ENCODE peak calls at places on chromosomes 13 and 19, in ten cellular contexts. H is Karpas-422; K is ascending aorta; T is brain microvascular endothelial cell; W is AG04450; P is effector memory CD4-positive, alpha-beta T cell; U is mesendoderm; M is coronary artery; D is heart left ventricle; L is CD8-positive, alpha-beta memory T cell. R is an unnamed sample.

GRCh38 chr19:32626969-32627368 is 46.0 kb downstream of the PDCD5 start:
- DNase-seq in H (no peak), K (no peak), T (no peak), W (no peak), P (no peak), U (no peak), M (no peak), D (no peak), L (no peak), R (no peak)

GRCh38 chr13:113804017-113804702 is 45.1 kb downstream of the TMEM255B start:
- DNase-seq in H (no peak), K (no peak), T (no peak), W (no peak), P (no peak), U (no peak), M (no peak), D (no peak), L (no peak), R (no peak)

GRCh38 chr19:54653181-54653809 is 9.5 kb upstream of the LILRB4 start:
- DNase-seq in H (peak), K (peak), T (no peak), W (no peak), P (no peak), U (peak), M (no peak), D (no peak), L (no peak), R (no peak)

GRCh38 chr19:13079542-13079986 is 23.1 kb downstream of the LYL1 start:
- DNase-seq in H (no peak), K (no peak), T (no peak), W (no peak), P (no peak), U (no peak), M (no peak), D (peak), L (no peak), R (peak)

GRCh38 chr19:38556521-38557174 is 61.1 kb downstream of the MAP4K1 start:
- DNase-seq in H (peak), K (no peak), T (no peak), W (no peak), P (no peak), U (peak), M (no peak), D (no peak), L (peak), R (no peak)

GRCh38 chr13:29472317-29472961 is 123.0 kb downstream of the SLC7A1 start:
- DNase-seq in H (peak), K (peak), T (peak), W (no peak), P (no peak), U (peak), M (peak), D (no peak), L (peak), R (no peak)

GRCh38 chr13:51934461-51935087 is 72.8 kb downstream of the CCDC70 start:
- DNase-seq in H (no peak), K (no peak), T (no peak), W (no peak), P (no peak), U (no peak), M (no peak), D (no peak), L (no peak), R (no peak)

GRCh38 chr13:99322297-99323103 is 15.3 kb upstream of the GPR183 start:
- DNase-seq in H (peak), K (no peak), T (peak), W (no peak), P (peak), U (peak), M (no peak), D (no peak), L (peak), R (no peak)

GRCh38 chr19:1992759-1993260 is 22.7 kb downstream of the BTBD2 start:
- DNase-seq in H (peak), K (no peak), T (no peak), W (no peak), P (no peak), U (peak), M (no peak), D (no peak), L (no peak), R (peak)

GRCh38 chr13:71580614-71581013 is 286.4 kb downstream of the DACH1 start:
- DNase-seq in H (no peak), K (no peak), T (no peak), W (no peak), P (no peak), U (no peak), M (no peak), D (no peak), L (no peak), R (no peak)

GRCh38 chr19:49567722-49568454 is 12.5 kb downstream of the NOSIP start:
- DNase-seq in H (no peak), K (no peak), T (no peak), W (no peak), P (peak), U (no peak), M (no peak), D (no peak), L (peak), R (no peak)

GRCh38 chr19:4044927-4045557 is 21.7 kb downstream of the ZBTB7A start:
- DNase-seq in H (no peak), K (no peak), T (no peak), W (no peak), P (no peak), U (no peak), M (no peak), D (no peak), L (no peak), R (no peak)

GRCh38 chr13:42215578-42216421 is 56.2 kb upstream of the AKAP11 start:
- DNase-seq in H (peak), K (no peak), T (peak), W (peak), P (no peak), U (peak), M (no peak), D (no peak), L (no peak), R (no peak)

GRCh38 chr19:42794751-42795150 is 29.3 kb upstream of the PSG8 start:
- DNase-seq in H (no peak), K (no peak), T (no peak), W (no peak), P (no peak), U (no peak), M (no peak), D (no peak), L (no peak), R (no peak)

GRCh38 chr13:76019421-76020044 is 383.4 kb downstream of the LMO7 start:
- DNase-seq in H (peak), K (no peak), T (no peak), W (no peak), P (no peak), U (peak), M (no peak), D (peak), L (no peak), R (peak)

GRCh38 chr19:54576411-54576976 is 2.9 kb downstream of the LILRA2 start:
- DNase-seq in H (no peak), K (no peak), T (no peak), W (no peak), P (no peak), U (no peak), M (no peak), D (no peak), L (no peak), R (no peak)

GRCh38 chr13:57314897-57315520 is 148.0 kb downstream of the PRR20E start:
- DNase-seq in H (no peak), K (no peak), T (no peak), W (no peak), P (no peak), U (peak), M (no peak), D (no peak), L (no peak), R (no peak)

GRCh38 chr19:51108805-51109146 is 567 bp upstream of the CTU1 start:
- DNase-seq in H (no peak), K (no peak), T (no peak), W (no peak), P (no peak), U (no peak), M (no peak), D (peak), L (no peak), R (no peak)

GRCh38 chr19:977058-977464 is 7.1 kb upstream of the WDR18 start:
- DNase-seq in H (no peak), K (no peak), T (no peak), W (no peak), P (no peak), U (no peak), M (no peak), D (no peak), L (no peak), R (no peak)

GRCh38 chr19:17757125-17757524 is 5.8 kb downstream of the FCHO1 start:
- DNase-seq in H (no peak), K (no peak), T (peak), W (no peak), P (no peak), U (no peak), M (no peak), D (peak), L (no peak), R (peak)

GRCh38 chr19:23071087-23071511 is 45.7 kb upstream of the ZNF730 start:
- DNase-seq in H (no peak), K (peak), T (peak), W (no peak), P (no peak), U (no peak), M (no peak), D (peak), L (no peak), R (peak)

GRCh38 chr13:76732367-76732766 is 153.8 kb downstream of the KCTD12 start:
- DNase-seq in H (no peak), K (no peak), T (no peak), W (no peak), P (no peak), U (no peak), M (no peak), D (no peak), L (no peak), R (no peak)

GRCh38 chr13:89880201-89880600 is 1467.3 kb upstream of the MIR17HG start:
- DNase-seq in H (no peak), K (no peak), T (no peak), W (no peak), P (no peak), U (no peak), M (no peak), D (no peak), L (no peak), R (no peak)

GRCh38 chr13:112032186-112032835 is 34.6 kb upstream of the SOX1 start:
- DNase-seq in H (no peak), K (no peak), T (peak), W (no peak), P (no peak), U (no peak), M (no peak), D (no peak), L (no peak), R (no peak)

GRCh38 chr13:100588350-100589177 is at the start of gene GGACT:
- DNase-seq in H (peak), K (peak), T (peak), W (no peak), P (peak), U (peak), M (peak), D (peak), L (peak), R (peak)
- H3K27ac ChIP-seq in H (no peak), K (peak), T (no peak), W (no peak), P (peak), U (no peak), M (peak), D (peak), L (peak), R (peak)

GRCh38 chr19:10315335-10316214 is at the start of gene FDX2:
- DNase-seq in H (peak), K (peak), T (peak), W (no peak), P (peak), U (peak), M (no peak), D (peak), L (peak), R (peak)
- H3K27ac ChIP-seq in H (no peak), K (no peak), T (no peak), W (peak), P (peak), U (no peak), M (peak), D (peak), L (peak), R (peak)

GRCh38 chr19:41321600-41322270 is 11.8 kb downstream of the CCDC97 start:
- DNase-seq in H (peak), K (no peak), T (peak), W (no peak), P (no peak), U (peak), M (no peak), D (peak), L (no peak), R (peak)

GRCh38 chr19:41320185-41320518 is 10.2 kb downstream of the CCDC97 start:
- DNase-seq in H (no peak), K (no peak), T (no peak), W (no peak), P (no peak), U (no peak), M (no peak), D (no peak), L (no peak), R (no peak)

GRCh38 chr19:41322451-41322850 is 12.5 kb downstream of the CCDC97 start:
- DNase-seq in H (no peak), K (no peak), T (no peak), W (no peak), P (no peak), U (no peak), M (no peak), D (no peak), L (no peak), R (no peak)

GRCh38 chr19:41320568-41320967 is 10.6 kb downstream of the CCDC97 start:
- DNase-seq in H (no peak), K (no peak), T (no peak), W (no peak), P (no peak), U (no peak), M (no peak), D (no peak), L (no peak), R (no peak)

DNA sequence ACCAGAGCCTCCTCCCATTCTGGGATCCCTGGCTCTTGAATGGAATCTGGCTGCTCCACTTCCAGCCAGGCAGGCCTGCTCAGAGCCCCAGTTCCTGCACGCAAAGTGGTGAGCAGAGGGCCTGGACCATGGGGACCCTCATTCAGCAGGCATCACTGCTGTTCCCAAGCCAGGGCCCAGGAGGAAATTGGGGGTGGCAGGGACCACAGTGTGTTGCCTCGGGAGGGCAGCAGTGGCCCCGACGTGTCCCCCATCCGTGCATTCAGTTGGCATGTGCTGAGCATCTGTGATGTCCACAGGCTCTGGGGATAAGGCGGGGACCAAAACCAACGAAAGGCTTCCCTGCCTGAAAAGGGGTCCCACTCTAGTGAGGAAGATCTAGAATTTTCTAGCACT is 11.2 kb downstream of the CCDC97 start:
- DNase-seq in H (no peak), K (no peak), T (no peak), W (no peak), P (no peak), U (no peak), M (no peak), D (no peak), L (no peak), R (no peak)
- H3K27ac ChIP-seq in H (no peak), K (peak), T (peak), W (no peak), P (no peak), U (peak), M (peak), D (peak), L (no peak), R (peak)

GRCh38 chr13:23870356-23871146 is 18.6 kb downstream of the MIPEP start:
- DNase-seq in H (peak), K (no peak), T (no peak), W (no peak), P (no peak), U (no peak), M (no peak), D (no peak), L (no peak), R (no peak)

GRCh38 chr13:23865898-23866297 is 23.3 kb downstream of the MIPEP start:
- DNase-seq in H (peak), K (no peak), T (no peak), W (no peak), P (no peak), U (no peak), M (no peak), D (no peak), L (no peak), R (no peak)

GRCh38 chr13:23866420-23867026 is 22.7 kb downstream of the MIPEP start:
- DNase-seq in H (no peak), K (no peak), T (no peak), W (no peak), P (no peak), U (peak), M (no peak), D (no peak), L (no peak), R (no peak)

GRCh38 chr13:23867027-23867491 is 22.1 kb downstream of the MIPEP start:
- DNase-seq in H (no peak), K (no peak), T (peak), W (no peak), P (no peak), U (peak), M (no peak), D (no peak), L (no peak), R (no peak)

GRCh38 chr13:23868521-23868920 is 20.7 kb downstream of the MIPEP start:
- DNase-seq in H (no peak), K (no peak), T (peak), W (peak), P (no peak), U (no peak), M (no peak), D (no peak), L (no peak), R (no peak)
- H3K27ac ChIP-seq in H (no peak), K (no peak), T (peak), W (peak), P (no peak), U (no peak), M (no peak), D (no peak), L (no peak), R (no peak)

R was measured in sigmoid colon.